ENCODE peak calls at places on chromosomes 7 and 10, in eight cellular contexts. L is left lung, A is AG04450, X is AG09319, Q is GM10248, N is right atrium auricular region, G is brain microvascular endothelial cell, R is MCF 10A. K is an unnamed sample.

GRCh38 chr7:2109936-2110585 is 122.7 kb downstream of the MAD1L1 start:
- DNase-seq in L (no peak), A (peak; percentile 61), X (peak; percentile 42), Q (no peak), N (no peak), G (peak; percentile 94), R (peak; percentile 94), K (peak; percentile 84)

GRCh38 chr10:124621637-124622036 is 122.5 kb downstream of the FAM53B start:
- DNase-seq in L (no peak), A (no peak), X (no peak), Q (no peak), N (no peak), G (no peak), R (no peak), K (no peak)

GRCh38 chr10:58645762-58646161 is 133.1 kb downstream of the BICC1 start:
- DNase-seq in L (no peak), A (no peak), X (no peak), Q (no peak), N (no peak), G (no peak), R (peak; percentile 38), K (no peak)

GRCh38 chr7:3010161-3010560 is 33.5 kb downstream of the CARD11 start:
- DNase-seq in L (no peak), A (no peak), X (no peak), Q (no peak), N (no peak), G (no peak), R (no peak), K (no peak)

GRCh38 chr7:4010923-4011656 is 671.0 kb upstream of the FOXK1 start:
- DNase-seq in L (no peak), A (no peak), X (no peak), Q (no peak), N (no peak), G (no peak), R (no peak), K (no peak)

GRCh38 chr7:44735403-44736165 is 13.1 kb upstream of the ZMIZ2 start:
- DNase-seq in L (no peak), A (peak; percentile 94), X (peak; percentile 75), Q (no peak), N (no peak), G (peak; percentile 97), R (peak; percentile 95), K (peak; percentile 96)

GRCh38 chr7:159156436-159157245 is 12.0 kb upstream of the VIPR2 start:
- DNase-seq in L (no peak), A (no peak), X (no peak), Q (no peak), N (no peak), G (no peak), R (no peak), K (no peak)

GRCh38 chr10:73501651-73502050 is 5.8 kb upstream of the PPP3CB start:
- DNase-seq in L (no peak), A (no peak), X (no peak), Q (peak; percentile 32), N (no peak), G (no peak), R (no peak), K (no peak)

GRCh38 chr7:153044981-153045380 is 285.4 kb downstream of the ACTR3B start:
- DNase-seq in L (no peak), A (no peak), X (no peak), Q (no peak), N (no peak), G (no peak), R (no peak), K (no peak)

GRCh38 chr7:143265017-143265693 is 1.9 kb downstream of the GSTK1 start:
- DNase-seq in L (peak; percentile 63), A (no peak), X (no peak), Q (no peak), N (no peak), G (no peak), R (no peak), K (no peak)

GRCh38 chr10:15735766-15736165 is 16.0 kb upstream of the ITGA8 start:
- DNase-seq in L (no peak), A (no peak), X (no peak), Q (no peak), N (no peak), G (no peak), R (no peak), K (no peak)

GRCh38 chr10:115441907-115442520 is 348.8 kb downstream of the ATRNL1 start:
- DNase-seq in L (no peak), A (no peak), X (no peak), Q (no peak), N (no peak), G (no peak), R (no peak), K (no peak)

GRCh38 chr7:1723254-1723653 is 53.2 kb downstream of the ELFN1 start:
- DNase-seq in L (peak; percentile 28), A (no peak), X (no peak), Q (no peak), N (no peak), G (no peak), R (no peak), K (no peak)

GRCh38 chr10:3330687-3331086 is 158.1 kb upstream of the PITRM1 start:
- DNase-seq in L (no peak), A (peak; percentile 16), X (no peak), Q (peak; percentile 28), N (no peak), G (peak; percentile 82), R (peak; percentile 80), K (no peak)

GRCh38 chr10:72277996-72278667 is 4.4 kb downstream of the DDIT4 start:
- DNase-seq in L (peak; percentile 2), A (no peak), X (no peak), Q (no peak), N (no peak), G (no peak), R (peak; percentile 74), K (no peak)

GRCh38 chr10:86178401-86179142 is 188.0 kb downstream of the GRID1 start:
- DNase-seq in L (no peak), A (no peak), X (no peak), Q (no peak), N (no peak), G (no peak), R (peak; percentile 25), K (no peak)

GRCh38 chr7:30531286-30531685 is 26.7 kb upstream of the GGCT start:
- DNase-seq in L (no peak), A (no peak), X (no peak), Q (no peak), N (no peak), G (no peak), R (peak; percentile 13), K (no peak)

GRCh38 chr10:8544057-8544380 is 489.5 kb downstream of the GATA3 start:
- DNase-seq in L (no peak), A (no peak), X (no peak), Q (no peak), N (no peak), G (no peak), R (peak; percentile 63), K (no peak)

GRCh38 chr10:72050873-72051272 is 37.5 kb downstream of the SPOCK2 start:
- DNase-seq in L (no peak), A (no peak), X (no peak), Q (no peak), N (no peak), G (no peak), R (no peak), K (no peak)

GRCh38 chr7:85101347-85101746 is 85.5 kb downstream of the SEMA3D start:
- DNase-seq in L (no peak), A (no peak), X (no peak), Q (no peak), N (no peak), G (no peak), R (no peak), K (no peak)

GRCh38 chr10:119079572-119080520 is 771 bp downstream of the EIF3A start:
- DNase-seq in L (peak; percentile 93), A (peak; percentile 34), X (peak; percentile 50), Q (peak; percentile 89), N (peak; percentile 73), G (peak; percentile 67), R (peak; percentile 83), K (no peak)

GRCh38 chr7:115346685-115347084 is 424.8 kb downstream of the MDFIC start:
- DNase-seq in L (no peak), A (no peak), X (no peak), Q (no peak), N (no peak), G (no peak), R (no peak), K (peak; percentile 91)

GRCh38 chr7:115338016-115338415 is 416.1 kb downstream of the MDFIC start:
- DNase-seq in L (no peak), A (no peak), X (no peak), Q (no peak), N (no peak), G (no peak), R (no peak), K (no peak)

GRCh38 chr7:115340828-115341227 is 418.9 kb downstream of the MDFIC start:
- DNase-seq in L (no peak), A (peak; percentile 60), X (peak; percentile 14), Q (no peak), N (no peak), G (peak; percentile 91), R (peak; percentile 65), K (peak; percentile 43)
- TF ChIP-seq CTCF in L (no peak), A (peak; percentile 45), X (no peak), Q (no peak), N (no peak), G (peak; percentile 24), R (no peak), K (no peak)

GRCh38 chr10:62690703-62691102 is 113.8 kb upstream of the ADO start:
- DNase-seq in L (no peak), A (no peak), X (no peak), Q (no peak), N (no peak), G (no peak), R (no peak), K (no peak)
- TF ChIP-seq CTCF in L (no peak), A (no peak), X (no peak), Q (no peak), N (no peak), G (no peak), R (no peak), K (no peak)

GRCh38 chr7:33744293-33744692 is 161.0 kb upstream of the BMPER start:
- DNase-seq in L (no peak), A (no peak), X (no peak), Q (peak; percentile 35), N (no peak), G (no peak), R (peak; percentile 71), K (no peak)
- TF ChIP-seq CTCF in L (peak; percentile 18), A (no peak), X (peak; percentile 11), Q (peak; percentile 15), N (peak; percentile 54), G (peak; percentile 41), R (peak; percentile 27), K (peak; percentile 28)

GRCh38 chr7:36638140-36638539 is 86.2 kb downstream of the AOAH start:
- DNase-seq in L (no peak), A (no peak), X (no peak), Q (no peak), N (no peak), G (no peak), R (no peak), K (no peak)

GRCh38 chr7:36638586-36639265 is 85.6 kb downstream of the AOAH start:
- DNase-seq in L (no peak), A (no peak), X (no peak), Q (no peak), N (no peak), G (no peak), R (no peak), K (no peak)

GRCh38 chr7:36637417-36637816 is 86.9 kb downstream of the AOAH start:
- DNase-seq in L (no peak), A (no peak), X (no peak), Q (no peak), N (no peak), G (no peak), R (no peak), K (no peak)

GRCh38 chr7:36630112-36630650 is 94.1 kb downstream of the AOAH start:
- DNase-seq in L (no peak), A (no peak), X (no peak), Q (no peak), N (no peak), G (no peak), R (no peak), K (no peak)

GRCh38 chr7:36633377-36633776 is 90.9 kb downstream of the AOAH start:
- DNase-seq in L (no peak), A (no peak), X (no peak), Q (no peak), N (no peak), G (no peak), R (no peak), K (no peak)
- TF ChIP-seq CTCF in L (no peak), A (no peak), X (no peak), Q (no peak), N (no peak), G (no peak), R (no peak), K (no peak)

K was measured in HFF-Myc.